ENCODE peak calls at places on chromosomes 6 and 20, in seven cellular contexts. One of them, this sample, is unnamed.
A peak's percentile ranks its signal among the peaks of the same experiment; 100 is the strongest.

GRCh38 chr6:121925024-121925423 is 474.4 kb upstream of the HSF2 start:
- DNase-seq in H1: no peak
- DNase-seq in GM12878: no peak
- DNase-seq in transverse colon: no peak
- DNase-seq in upper lobe of left lung: no peak
- DNase-seq in endothelial cell of umbilical vein: no peak
- DNase-seq in HL-60: no peak
- DNase-seq in this sample: no peak

GRCh38 chr6:147080215-147080614 is 124.0 kb upstream of the STXBP5 start:
- DNase-seq in GM12878: no peak
- DNase-seq in transverse colon: no peak
- DNase-seq in HL-60: no peak
- DNase-seq in upper lobe of left lung: no peak
- DNase-seq in H1: no peak
- DNase-seq in endothelial cell of umbilical vein: no peak
- DNase-seq in this sample: no peak

GRCh38 chr6:89353702-89354392 is 1.3 kb upstream of the UBE2J1 start:
- DNase-seq in GM12878: no peak
- DNase-seq in upper lobe of left lung: no peak
- DNase-seq in HL-60: no peak
- DNase-seq in endothelial cell of umbilical vein: no peak
- DNase-seq in transverse colon: no peak
- DNase-seq in H1: no peak
- DNase-seq in this sample: no peak

GRCh38 chr6:45512594-45512993 is 134.9 kb upstream of the SUPT3H start:
- DNase-seq in H1: no peak
- DNase-seq in upper lobe of left lung: no peak
- DNase-seq in GM12878: no peak
- DNase-seq in endothelial cell of umbilical vein: peak; percentile 13
- DNase-seq in HL-60: no peak
- DNase-seq in transverse colon: no peak
- DNase-seq in this sample: no peak

GRCh38 chr6:139888691-139889122 is 514.3 kb upstream of the CITED2 start:
- DNase-seq in endothelial cell of umbilical vein: no peak
- DNase-seq in H1: peak; percentile 71
- DNase-seq in HL-60: no peak
- DNase-seq in GM12878: no peak
- DNase-seq in upper lobe of left lung: no peak
- DNase-seq in transverse colon: no peak
- DNase-seq in this sample: no peak

GRCh38 chr6:26420607-26421235 is 18.6 kb downstream of the BTN3A1 start:
- DNase-seq in upper lobe of left lung: no peak
- DNase-seq in GM12878: no peak
- DNase-seq in HL-60: peak; percentile 35
- DNase-seq in endothelial cell of umbilical vein: peak; percentile 54
- DNase-seq in transverse colon: peak; percentile 25
- DNase-seq in H1: no peak
- DNase-seq in this sample: no peak

GRCh38 chr6:147142684-147143245 is 61.5 kb upstream of the STXBP5 start:
- DNase-seq in HL-60: no peak
- DNase-seq in endothelial cell of umbilical vein: no peak
- DNase-seq in GM12878: no peak
- DNase-seq in transverse colon: no peak
- DNase-seq in H1: no peak
- DNase-seq in upper lobe of left lung: no peak
- DNase-seq in this sample: no peak

GRCh38 chr6:52416629-52417151 is 3.5 kb upstream of the EFHC1 start:
- DNase-seq in H1: no peak
- DNase-seq in endothelial cell of umbilical vein: peak; percentile 79
- DNase-seq in transverse colon: no peak
- DNase-seq in GM12878: peak; percentile 61
- DNase-seq in upper lobe of left lung: no peak
- DNase-seq in HL-60: no peak
- DNase-seq in this sample: peak; percentile 30

GRCh38 chr20:54534101-54534500 is 58.7 kb downstream of the DOK5 start:
- DNase-seq in H1: no peak
- DNase-seq in endothelial cell of umbilical vein: no peak
- DNase-seq in HL-60: no peak
- DNase-seq in GM12878: no peak
- DNase-seq in upper lobe of left lung: no peak
- DNase-seq in transverse colon: no peak
- DNase-seq in this sample: no peak

GRCh38 chr6:126657556-126658129 is 317.7 kb downstream of the CENPW start:
- DNase-seq in HL-60: no peak
- DNase-seq in H1: no peak
- DNase-seq in upper lobe of left lung: no peak
- DNase-seq in transverse colon: peak; percentile 11
- DNase-seq in GM12878: no peak
- DNase-seq in endothelial cell of umbilical vein: peak; percentile 56
- DNase-seq in this sample: peak; percentile 26

GRCh38 chr6:39452306-39452705 is 129.8 kb upstream of the KCNK16 start:
- DNase-seq in transverse colon: no peak
- DNase-seq in endothelial cell of umbilical vein: no peak
- DNase-seq in GM12878: no peak
- DNase-seq in upper lobe of left lung: no peak
- DNase-seq in HL-60: no peak
- DNase-seq in H1: no peak
- DNase-seq in this sample: no peak

GRCh38 chr6:151119823-151120524 is 119.8 kb upstream of the AKAP12 start:
- DNase-seq in endothelial cell of umbilical vein: no peak
- DNase-seq in H1: no peak
- DNase-seq in upper lobe of left lung: no peak
- DNase-seq in HL-60: no peak
- DNase-seq in GM12878: no peak
- DNase-seq in transverse colon: peak; percentile 22
- DNase-seq in this sample: no peak

GRCh38 chr6:98875375-98875774 is 41.0 kb downstream of the POU3F2 start:
- DNase-seq in H1: no peak
- DNase-seq in endothelial cell of umbilical vein: no peak
- DNase-seq in upper lobe of left lung: no peak
- DNase-seq in GM12878: no peak
- DNase-seq in transverse colon: no peak
- DNase-seq in HL-60: no peak
- DNase-seq in this sample: no peak

GRCh38 chr20:22974354-22974753 is 60.8 kb upstream of the SSTR4 start:
- DNase-seq in H1: no peak
- DNase-seq in upper lobe of left lung: no peak
- DNase-seq in HL-60: peak; percentile 15
- DNase-seq in endothelial cell of umbilical vein: peak; percentile 28
- DNase-seq in transverse colon: peak; percentile 12
- DNase-seq in GM12878: no peak
- DNase-seq in this sample: no peak

GRCh38 chr20:47318027-47318595 is 38.4 kb downstream of the ZMYND8 start:
- DNase-seq in endothelial cell of umbilical vein: no peak
- DNase-seq in GM12878: no peak
- DNase-seq in H1: peak; percentile 59
- DNase-seq in transverse colon: peak; percentile 73
- DNase-seq in upper lobe of left lung: no peak
- DNase-seq in HL-60: peak; percentile 23
- DNase-seq in this sample: no peak

GRCh38 chr6:125957391-125957693 is 772 bp downstream of the HINT3 start:
- DNase-seq in GM12878: no peak
- DNase-seq in HL-60: no peak
- DNase-seq in endothelial cell of umbilical vein: no peak
- DNase-seq in transverse colon: no peak
- DNase-seq in H1: no peak
- DNase-seq in upper lobe of left lung: no peak
- DNase-seq in this sample: no peak

GRCh38 chr6:89180971-89181370 is 35.1 kb downstream of the PM20D2 start:
- DNase-seq in HL-60: no peak
- DNase-seq in upper lobe of left lung: no peak
- DNase-seq in H1: no peak
- DNase-seq in GM12878: no peak
- DNase-seq in endothelial cell of umbilical vein: no peak
- DNase-seq in transverse colon: no peak
- DNase-seq in this sample: no peak

GRCh38 chr6:120951258-120951657 is 383.0 kb downstream of the TBC1D32 start:
- DNase-seq in HL-60: no peak
- DNase-seq in upper lobe of left lung: no peak
- DNase-seq in H1: no peak
- DNase-seq in GM12878: no peak
- DNase-seq in transverse colon: no peak
- DNase-seq in endothelial cell of umbilical vein: no peak
- DNase-seq in this sample: no peak

GRCh38 chr6:160034346-160034930 is 65.6 kb downstream of the IGF2R start:
- DNase-seq in H1: no peak
- DNase-seq in GM12878: no peak
- DNase-seq in endothelial cell of umbilical vein: no peak
- DNase-seq in transverse colon: no peak
- DNase-seq in HL-60: no peak
- DNase-seq in upper lobe of left lung: no peak
- DNase-seq in this sample: no peak

GRCh38 chr6:36138667-36139066 is 8.4 kb downstream of the MAPK13 start:
- DNase-seq in transverse colon: no peak
- DNase-seq in HL-60: no peak
- DNase-seq in H1: no peak
- DNase-seq in GM12878: no peak
- DNase-seq in endothelial cell of umbilical vein: no peak
- DNase-seq in upper lobe of left lung: peak; percentile 61
- DNase-seq in this sample: no peak

GRCh38 chr6:4405609-4406212 is 270.3 kb upstream of the ECI2 start:
- DNase-seq in GM12878: no peak
- DNase-seq in HL-60: no peak
- DNase-seq in endothelial cell of umbilical vein: no peak
- DNase-seq in H1: no peak
- DNase-seq in transverse colon: no peak
- DNase-seq in upper lobe of left lung: peak; percentile 14
- DNase-seq in this sample: no peak

GRCh38 chr20:57407541-57407956 is 16.4 kb downstream of the RBM38 start:
- DNase-seq in endothelial cell of umbilical vein: no peak
- DNase-seq in H1: no peak
- DNase-seq in upper lobe of left lung: peak; percentile 81
- DNase-seq in HL-60: no peak
- DNase-seq in transverse colon: no peak
- DNase-seq in GM12878: no peak
- DNase-seq in this sample: no peak

GRCh38 chr20:57402206-57403125 is 11.3 kb downstream of the RBM38 start:
- DNase-seq in H1: no peak
- DNase-seq in upper lobe of left lung: peak; percentile 79
- DNase-seq in HL-60: no peak
- DNase-seq in endothelial cell of umbilical vein: no peak
- DNase-seq in transverse colon: no peak
- DNase-seq in GM12878: no peak
- DNase-seq in this sample: no peak

GRCh38 chr20:57405236-57406016 is 14.2 kb downstream of the RBM38 start:
- DNase-seq in transverse colon: no peak
- DNase-seq in H1: no peak
- DNase-seq in endothelial cell of umbilical vein: no peak
- DNase-seq in HL-60: no peak
- DNase-seq in upper lobe of left lung: peak; percentile 44
- DNase-seq in GM12878: no peak
- DNase-seq in this sample: no peak

GRCh38 chr20:57403216-57403615 is 12.0 kb downstream of the RBM38 start:
- DNase-seq in upper lobe of left lung: no peak
- DNase-seq in H1: no peak
- DNase-seq in GM12878: no peak
- DNase-seq in HL-60: no peak
- DNase-seq in transverse colon: no peak
- DNase-seq in endothelial cell of umbilical vein: no peak
- DNase-seq in this sample: no peak

GRCh38 chr20:57404419-57405072 is 13.3 kb downstream of the RBM38 start:
- DNase-seq in transverse colon: no peak
- DNase-seq in endothelial cell of umbilical vein: no peak
- DNase-seq in HL-60: no peak
- DNase-seq in H1: no peak
- DNase-seq in upper lobe of left lung: peak; percentile 61
- DNase-seq in GM12878: no peak
- DNase-seq in this sample: no peak
- TF ChIP-seq POLR2AphosphoS5 in transverse colon: no peak
- TF ChIP-seq POLR2AphosphoS5 in endothelial cell of umbilical vein: no peak
- TF ChIP-seq POLR2AphosphoS5 in HL-60: no peak
- TF ChIP-seq POLR2AphosphoS5 in H1: no peak
- TF ChIP-seq POLR2AphosphoS5 in upper lobe of left lung: no peak
- TF ChIP-seq POLR2AphosphoS5 in GM12878: peak; percentile 45
- TF ChIP-seq POLR2AphosphoS5 in this sample: no peak

GRCh38 chr6:12958052-12958706 is 241.6 kb downstream of the PHACTR1 start:
- DNase-seq in transverse colon: no peak
- DNase-seq in endothelial cell of umbilical vein: peak; percentile 68
- DNase-seq in HL-60: no peak
- DNase-seq in upper lobe of left lung: no peak
- DNase-seq in GM12878: no peak
- DNase-seq in H1: no peak
- DNase-seq in this sample: no peak
- H3K4me3 ChIP-seq in transverse colon: no peak overlapping the region
- H3K4me3 ChIP-seq in endothelial cell of umbilical vein: peak overlapping the region; percentile 85
- H3K4me3 ChIP-seq in HL-60: no peak overlapping the region
- H3K4me3 ChIP-seq in upper lobe of left lung: peak overlapping the region; percentile 50
- H3K4me3 ChIP-seq in GM12878: no peak overlapping the region
- H3K4me3 ChIP-seq in H1: peak overlapping the region; percentile 54
- H3K4me3 ChIP-seq in this sample: peak overlapping the region; percentile 72

DNA sequence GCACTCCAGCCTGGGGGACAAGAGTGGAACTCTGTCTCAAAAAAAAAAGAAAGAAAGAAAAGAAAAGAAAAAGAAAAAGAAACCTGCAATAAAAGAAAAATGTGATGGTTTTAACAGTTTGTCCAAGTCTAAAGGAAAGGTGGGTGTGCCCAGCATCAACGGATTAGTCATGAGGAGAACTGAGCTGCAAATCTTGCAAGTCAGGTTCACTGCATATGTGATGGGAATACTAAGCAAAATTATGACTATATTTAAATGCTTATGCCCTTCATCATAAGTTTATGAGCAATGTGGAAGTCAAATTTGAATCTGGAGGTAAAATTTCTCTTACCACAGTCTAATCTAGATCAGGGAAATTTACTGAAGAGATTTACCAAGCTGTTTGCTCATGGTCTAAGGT is 13.1 kb upstream of the CDK19 start:
- DNase-seq in upper lobe of left lung: no peak
- DNase-seq in H1: no peak
- DNase-seq in transverse colon: no peak
- DNase-seq in HL-60: no peak
- DNase-seq in endothelial cell of umbilical vein: no peak
- DNase-seq in GM12878: no peak
- DNase-seq in this sample: no peak
- TF ChIP-seq POLR2AphosphoS5 in upper lobe of left lung: no peak
- TF ChIP-seq POLR2AphosphoS5 in H1: no peak
- TF ChIP-seq POLR2AphosphoS5 in transverse colon: no peak
- TF ChIP-seq POLR2AphosphoS5 in HL-60: no peak
- TF ChIP-seq POLR2AphosphoS5 in endothelial cell of umbilical vein: no peak
- TF ChIP-seq POLR2AphosphoS5 in GM12878: no peak
- TF ChIP-seq POLR2AphosphoS5 in this sample: no peak

GRCh38 chr20:50634191-50634590 is 57.2 kb downstream of the RIPOR3 start:
- DNase-seq in upper lobe of left lung: no peak
- DNase-seq in GM12878: no peak
- DNase-seq in HL-60: no peak
- DNase-seq in transverse colon: no peak
- DNase-seq in endothelial cell of umbilical vein: no peak
- DNase-seq in H1: no peak
- DNase-seq in this sample: no peak

GRCh38 chr20:50633361-50633760 is 58.0 kb downstream of the RIPOR3 start:
- DNase-seq in H1: no peak
- DNase-seq in GM12878: no peak
- DNase-seq in transverse colon: no peak
- DNase-seq in endothelial cell of umbilical vein: no peak
- DNase-seq in HL-60: no peak
- DNase-seq in upper lobe of left lung: no peak
- DNase-seq in this sample: no peak

GRCh38 chr20:50635014-50635557 is 56.3 kb downstream of the RIPOR3 start:
- DNase-seq in H1: no peak
- DNase-seq in GM12878: no peak
- DNase-seq in upper lobe of left lung: no peak
- DNase-seq in transverse colon: no peak
- DNase-seq in endothelial cell of umbilical vein: no peak
- DNase-seq in HL-60: no peak
- DNase-seq in this sample: no peak

GRCh38 chr20:50636601-50637539 is 54.5 kb downstream of the RIPOR3 start:
- DNase-seq in GM12878: no peak
- DNase-seq in endothelial cell of umbilical vein: no peak
- DNase-seq in transverse colon: no peak
- DNase-seq in upper lobe of left lung: no peak
- DNase-seq in HL-60: no peak
- DNase-seq in H1: no peak
- DNase-seq in this sample: no peak

GRCh38 chr20:50635676-50636600 is 55.4 kb downstream of the RIPOR3 start:
- DNase-seq in HL-60: peak; percentile 42
- DNase-seq in upper lobe of left lung: peak; percentile 93
- DNase-seq in transverse colon: peak; percentile 73
- DNase-seq in H1: no peak
- DNase-seq in GM12878: no peak
- DNase-seq in endothelial cell of umbilical vein: peak; percentile 54
- DNase-seq in this sample: peak; percentile 37
- H3K4me3 ChIP-seq in HL-60: no peak overlapping the region
- H3K4me3 ChIP-seq in upper lobe of left lung: peak overlapping the region; percentile 23
- H3K4me3 ChIP-seq in transverse colon: no peak overlapping the region
- H3K4me3 ChIP-seq in H1: peak overlapping the region; percentile 23
- H3K4me3 ChIP-seq in GM12878: no peak overlapping the region
- H3K4me3 ChIP-seq in endothelial cell of umbilical vein: no peak overlapping the region
- H3K4me3 ChIP-seq in this sample: peak overlapping the region; percentile 56

This sample was measured in SK-N-MC.